ENCODE peak calls at places on chromosome 1, in ten cellular contexts. B is stomach, P is right cardiac atrium, D is G401, N is breast epithelium, A is pancreas, T is Peyer's patch, S is vagina, J is T-helper 17 cell, M is Ammon's horn. R is an unnamed sample.

GRCh38 chr1:8727809-8728213 is 89.6 kb downstream of the RERE start:
- DNase-seq in B (no peak), P (peak), D (peak), N (no peak), A (no peak), T (no peak), S (no peak), J (no peak), M (peak), R (peak)

GRCh38 chr1:204171751-204172178 is 5.6 kb upstream of the REN start:
- DNase-seq in B (no peak), P (no peak), D (no peak), N (no peak), A (no peak), T (no peak), S (no peak), J (no peak), M (no peak), R (no peak)

GRCh38 chr1:192703283-192704206 is 67.6 kb downstream of the RGS13 start:
- DNase-seq in B (no peak), P (no peak), D (no peak), N (no peak), A (no peak), T (no peak), S (no peak), J (no peak), M (no peak), R (no peak)

GRCh38 chr1:167430134-167430848 is 88.0 kb downstream of the CD247 start:
- DNase-seq in B (no peak), P (no peak), D (peak), N (no peak), A (no peak), T (peak), S (no peak), J (no peak), M (no peak), R (no peak)

GRCh38 chr1:221030121-221030649 is 150.9 kb downstream of the HLX start:
- DNase-seq in B (no peak), P (peak), D (no peak), N (no peak), A (no peak), T (no peak), S (no peak), J (no peak), M (no peak), R (no peak)

GRCh38 chr1:36151845-36152203 is 2.5 kb upstream of the TRAPPC3 start:
- DNase-seq in B (no peak), P (peak), D (no peak), N (no peak), A (no peak), T (peak), S (no peak), J (peak), M (no peak), R (no peak)

GRCh38 chr1:181918893-181919728 is 142.4 kb downstream of the ZNF648 start:
- DNase-seq in B (no peak), P (no peak), D (no peak), N (no peak), A (no peak), T (no peak), S (no peak), J (no peak), M (peak), R (no peak)

GRCh38 chr1:1928231-1929101 is 9.4 kb upstream of the TMEM52 start:
- DNase-seq in B (no peak), P (peak), D (no peak), N (no peak), A (peak), T (no peak), S (no peak), J (no peak), M (no peak), R (no peak)

GRCh38 chr1:232046531-232047283 is 420.1 kb downstream of the DISC1 start:
- DNase-seq in B (no peak), P (no peak), D (no peak), N (no peak), A (no peak), T (no peak), S (no peak), J (no peak), M (no peak), R (no peak)

R was measured in thyroid gland.